ENCODE peak calls at places on chromosomes 6 and 20, in nine cellular contexts. I is Caki2; C is PC-9; K is retina; L is substantia nigra; V is SHP77; N is T-helper 9 cell; B is T1000; T is activated naive CD4-positive, alpha-beta T cell treated with Interleukin-2 at 50 U/mL for 16 hours. W is an unnamed sample.

GRCh38 chr6:120200853-120201252 is 851.3 kb upstream of the MAN1A1 start:
- DNase-seq in I (no peak), C (no peak), K (no peak), L (no peak), V (no peak), N (no peak), B (no peak), T (no peak), W (no peak)

GRCh38 chr6:57017069-57017468 is 29.4 kb upstream of the KIAA1586 start:
- DNase-seq in I (no peak), C (no peak), K (no peak), L (no peak), V (no peak), N (no peak), B (no peak), T (no peak), W (no peak)

GRCh38 chr6:124490123-124490522 is 472.1 kb upstream of the RNF217 start:
- DNase-seq in I (peak), C (peak), K (no peak), L (no peak), V (no peak), N (no peak), B (no peak), T (no peak), W (no peak)

GRCh38 chr6:145643760-145644159 is 91.6 kb downstream of the EPM2A start:
- DNase-seq in I (no peak), C (no peak), K (no peak), L (no peak), V (no peak), N (no peak), B (no peak), T (no peak), W (no peak)

GRCh38 chr6:73652637-73653570 is 888 bp downstream of the SLC17A5 start:
- DNase-seq in I (peak), C (peak), K (peak), L (peak), V (peak), N (peak), B (peak), T (peak), W (peak)

GRCh38 chr20:11387189-11387754 is 530.4 kb upstream of the BTBD3 start:
- DNase-seq in I (peak), C (peak), K (no peak), L (no peak), V (no peak), N (no peak), B (peak), T (no peak), W (peak)

GRCh38 chr20:53757472-53757913 is 163.9 kb upstream of the ZNF217 start:
- DNase-seq in I (no peak), C (peak), K (peak), L (peak), V (peak), N (no peak), B (no peak), T (no peak), W (no peak)

GRCh38 chr20:33947709-33948295 is 45.9 kb upstream of the RALY start:
- DNase-seq in I (peak), C (peak), K (no peak), L (no peak), V (peak), N (peak), B (no peak), T (peak), W (peak)

GRCh38 chr6:11404081-11404480 is 133.5 kb upstream of the TMEM170B start:
- DNase-seq in I (no peak), C (no peak), K (no peak), L (no peak), V (no peak), N (no peak), B (no peak), T (no peak), W (no peak)

GRCh38 chr6:32854376-32855178 is 585 bp downstream of the PSMB9 start:
- DNase-seq in I (no peak), C (no peak), K (no peak), L (no peak), V (no peak), N (peak), B (no peak), T (peak), W (peak)

GRCh38 chr6:47044418-47044817 is 2.3 kb upstream of the ADGRF1 start:
- DNase-seq in I (peak), C (peak), K (no peak), L (no peak), V (no peak), N (no peak), B (no peak), T (no peak), W (no peak)

GRCh38 chr6:2862712-2863174 is 21.1 kb upstream of the SERPINB1 start:
- DNase-seq in I (no peak), C (no peak), K (no peak), L (no peak), V (no peak), N (no peak), B (no peak), T (peak), W (no peak)

GRCh38 chr20:63377256-63378114 is 16.3 kb upstream of the CHRNA4 start:
- DNase-seq in I (no peak), C (no peak), K (peak), L (no peak), V (no peak), N (no peak), B (no peak), T (no peak), W (no peak)

GRCh38 chr6:16450285-16450684 is 211.9 kb downstream of the GMPR start:
- DNase-seq in I (no peak), C (no peak), K (no peak), L (no peak), V (no peak), N (no peak), B (peak), T (no peak), W (peak)

GRCh38 chr6:144664281-144664680 is 379.1 kb downstream of the UTRN start:
- DNase-seq in I (no peak), C (no peak), K (no peak), L (no peak), V (no peak), N (no peak), B (no peak), T (no peak), W (no peak)

W was measured in AG08396.